ENCODE peak calls at places on chromosomes 11 and 22, in five cellular contexts. I, D, C, Q and P are unnamed samples.

GRCh38 chr22:23250424-23251363 is 70.4 kb downstream of the BCR start:
- DNase-seq in I (no peak), D (no peak), C (no peak), Q (no peak), P (no peak)

GRCh38 chr11:28009383-28009782 is 98.6 kb downstream of the KIF18A start:
- DNase-seq in I (no peak), D (peak), C (peak), Q (no peak), P (peak)

GRCh38 chr11:117888140-117888561 is 11.7 kb upstream of the FXYD6 start:
- DNase-seq in I (no peak), D (no peak), C (no peak), Q (peak), P (no peak)

GRCh38 chr11:796565-797299 is 1.3 kb downstream of the SLC25A22 start:
- DNase-seq in I (no peak), D (no peak), C (no peak), Q (no peak), P (no peak)

GRCh38 chr22:48577014-48577690 is 1250.5 kb downstream of the BRD1 start:
- DNase-seq in I (peak), D (no peak), C (no peak), Q (no peak), P (no peak)

GRCh38 chr22:43826142-43827093 is 14.3 kb upstream of the EFCAB6 start:
- DNase-seq in I (peak), D (peak), C (peak), Q (peak), P (peak)

GRCh38 chr11:44409558-44410236 is 99.8 kb upstream of the ALX4 start:
- DNase-seq in I (no peak), D (no peak), C (no peak), Q (no peak), P (no peak)

GRCh38 chr11:118845369-118845768 is 38.3 kb upstream of the CXCR5 start:
- DNase-seq in I (peak), D (peak), C (peak), Q (no peak), P (peak)

GRCh38 chr11:61332266-61332822 is 561 bp downstream of the DDB1 start:
- DNase-seq in I (peak), D (peak), C (peak), Q (no peak), P (no peak)

GRCh38 chr22:50483977-50484853 is 2.4 kb upstream of the MIOX start:
- DNase-seq in I (peak), D (no peak), C (no peak), Q (no peak), P (no peak)

GRCh38 chr22:50481440-50482106 is at the start of gene ADM2:
- DNase-seq in I (peak), D (peak), C (no peak), Q (no peak), P (no peak)

GRCh38 chr22:50483556-50483955 is 2.2 kb downstream of the ADM2 start:
- DNase-seq in I (no peak), D (no peak), C (no peak), Q (no peak), P (no peak)

GRCh38 chr22:50482107-50483074 is 1.0 kb downstream of the ADM2 start:
- DNase-seq in I (no peak), D (no peak), C (no peak), Q (no peak), P (no peak)

GRCh38 chr22:50483106-50483505 is 1.8 kb downstream of the ADM2 start:
- DNase-seq in I (no peak), D (no peak), C (no peak), Q (no peak), P (no peak)
- H3K4me3 ChIP-seq in I (no peak), D (peak), C (no peak), Q (no peak), P (peak)

GRCh38 chr11:13944801-13945505 is 17.6 kb upstream of the SPON1 start:
- DNase-seq in I (no peak), D (no peak), C (no peak), Q (no peak), P (peak)

GRCh38 chr11:13954591-13954990 is 7.9 kb upstream of the SPON1 start:
- DNase-seq in I (no peak), D (no peak), C (no peak), Q (no peak), P (no peak)

GRCh38 chr11:13952668-13953067 is 9.9 kb upstream of the SPON1 start:
- DNase-seq in I (no peak), D (no peak), C (no peak), Q (no peak), P (no peak)

GRCh38 chr11:13947379-13947778 is 15.1 kb upstream of the SPON1 start:
- DNase-seq in I (no peak), D (no peak), C (no peak), Q (no peak), P (peak)

GRCh38 chr11:13949876-13950275 is 12.6 kb upstream of the SPON1 start:
- DNase-seq in I (no peak), D (peak), C (no peak), Q (no peak), P (no peak)
- TF ChIP-seq CTCF in I (no peak), D (no peak), C (no peak), Q (no peak), P (no peak)

DNA sequence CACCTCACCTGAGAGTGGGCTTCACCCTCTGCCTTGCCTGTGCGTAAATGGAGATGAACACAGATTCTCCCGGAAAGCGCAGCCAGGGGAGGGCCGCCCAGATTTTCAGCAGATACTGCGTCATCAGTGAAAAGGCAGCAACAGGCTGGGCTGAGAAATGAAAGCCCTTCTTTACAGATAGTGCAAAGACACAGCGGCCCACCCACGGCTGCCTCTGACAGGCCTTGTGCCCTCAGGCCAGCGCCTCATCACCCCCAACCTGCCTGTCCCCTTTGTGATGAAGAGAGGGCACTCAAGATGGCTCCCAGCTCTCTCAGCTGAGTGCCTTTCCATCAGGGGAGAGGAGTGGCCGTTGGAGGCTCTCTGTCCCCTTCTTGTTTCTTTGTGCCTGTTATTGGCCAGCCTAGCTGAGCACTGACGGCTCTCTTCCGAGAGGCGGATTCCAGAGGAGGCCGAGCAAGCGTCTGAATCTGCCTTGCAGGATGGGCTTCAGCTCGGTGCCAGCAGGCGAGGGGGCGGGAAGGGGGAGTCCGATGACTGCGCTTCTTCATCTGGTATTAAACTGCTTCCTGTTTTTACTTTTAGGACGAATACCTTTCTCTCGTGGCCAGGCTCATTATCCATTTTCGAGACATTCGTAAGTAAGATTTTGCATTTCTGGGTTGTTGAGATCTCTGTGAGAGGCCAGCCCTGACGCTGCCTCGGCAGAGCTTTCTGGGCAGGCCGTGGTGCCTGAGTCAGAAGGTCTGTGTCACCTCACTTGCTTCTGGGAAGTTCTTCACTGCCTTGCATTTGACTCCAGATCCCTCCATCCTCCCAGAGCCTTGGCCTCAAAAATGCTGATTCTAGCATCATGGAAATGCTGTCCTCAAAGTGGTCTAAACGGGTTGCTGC is 43.7 kb downstream of the MED15 start:
- DNase-seq in I (peak), D (peak), C (peak), Q (no peak), P (peak)
- H3K4me3 ChIP-seq in I (no peak), D (peak), C (no peak), Q (no peak), P (no peak)

GRCh38 chr11:120696597-120696996 is 185.0 kb downstream of the GRIK4 start:
- DNase-seq in I (no peak), D (no peak), C (no peak), Q (no peak), P (no peak)
- TF ChIP-seq CTCF in I (no peak), D (no peak), C (no peak), Q (no peak), P (no peak)

GRCh38 chr11:65788801-65789200 is 1.9 kb downstream of the OVOL1 start:
- DNase-seq in I (no peak), D (no peak), C (no peak), Q (no peak), P (no peak)
- H3K4me3 ChIP-seq in I (peak), D (no peak), C (no peak), Q (no peak), P (no peak)

GRCh38 chr11:3836903-3837302 is 3.9 kb downstream of the RHOG start:
- DNase-seq in I (no peak), D (no peak), C (no peak), Q (peak), P (no peak)
- TF ChIP-seq CTCF in I (no peak), D (no peak), C (no peak), Q (no peak), P (no peak)

GRCh38 chr11:133957926-133958325 is 1.2 kb upstream of the IGSF9B start:
- DNase-seq in I (no peak), D (no peak), C (no peak), Q (no peak), P (no peak)
- H3K4me3 ChIP-seq in I (no peak), D (no peak), C (no peak), Q (no peak), P (no peak)

DNA sequence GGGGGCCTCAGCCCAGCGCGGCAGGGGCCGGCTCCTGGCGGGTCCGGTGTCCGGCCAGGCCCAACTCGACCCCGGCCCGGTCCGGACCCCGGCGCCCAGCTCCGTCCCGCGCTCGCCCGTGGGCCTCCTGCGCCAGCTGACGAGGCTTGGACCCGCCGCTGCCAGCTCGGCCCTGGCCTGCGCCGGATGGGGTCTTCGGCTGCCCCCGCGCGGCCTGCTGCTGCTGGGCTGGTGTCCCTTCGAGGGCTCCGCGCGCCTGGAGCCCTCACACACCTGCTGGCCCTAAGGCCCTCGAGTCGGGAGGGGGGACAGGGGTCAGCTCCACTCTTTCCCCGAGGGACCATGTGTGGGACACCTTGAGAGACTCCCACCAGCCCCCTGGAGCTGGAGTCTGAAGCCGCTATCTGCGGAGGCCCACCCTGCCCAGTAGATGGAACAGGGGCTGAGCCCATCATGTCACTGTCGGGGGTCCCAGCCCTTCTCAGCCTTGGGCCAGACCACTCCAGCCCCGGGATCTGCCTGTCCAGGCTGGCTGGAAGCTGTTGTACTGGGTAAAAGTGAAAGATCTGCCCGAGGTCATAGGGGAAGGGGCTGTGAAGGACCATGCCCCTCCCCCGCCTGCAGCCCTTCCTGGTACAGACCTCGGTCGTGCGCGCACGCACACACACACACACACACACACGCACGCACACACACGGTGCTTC is 768 bp upstream of the CDKN1C start:
- DNase-seq in I (peak), D (peak), C (no peak), Q (no peak), P (no peak)
- TF ChIP-seq CTCF in I (peak), D (peak), C (peak), Q (no peak), P (peak)